ENCODE peak calls at places on chromosomes 5 and 9, in ten cellular contexts. L, A, X, G, Z, B, O, W, Q and T are unnamed samples.
A peak's percentile ranks its signal among the peaks of the same experiment; 100 is the strongest.

GRCh38 chr9:14027114-14027812 is 286.7 kb downstream of the NFIB start:
- DNase-seq in O (no peak), G (peak; percentile 37), W (no peak), L (no peak), Q (no peak), B (peak; percentile 36), Z (peak; percentile 75), A (no peak), X (no peak), T (no peak)

GRCh38 chr9:36772449-36773370 is 200.0 kb downstream of the MELK start:
- DNase-seq in Q (no peak), G (no peak), Z (no peak), X (no peak), O (no peak), W (no peak), L (no peak), B (no peak), A (no peak), T (no peak)

GRCh38 chr9:27125936-27126335 is 16.9 kb downstream of the TEK start:
- DNase-seq in X (no peak), L (no peak), O (no peak), Q (no peak), B (no peak), G (no peak), A (no peak), Z (no peak), W (no peak), T (no peak)

GRCh38 chr9:108885643-108886348 is 23.7 kb downstream of the ACTL7A start:
- DNase-seq in A (peak; percentile 100), Z (no peak), O (peak; percentile 52), X (no peak), B (no peak), G (peak; percentile 28), L (peak; percentile 81), Q (no peak), W (peak; percentile 52), T (peak; percentile 91)

GRCh38 chr5:14400085-14400484 is 181.5 kb upstream of the OTULINL start:
- DNase-seq in G (no peak), Q (no peak), A (no peak), Z (no peak), B (no peak), X (no peak), O (no peak), L (no peak), W (no peak), T (no peak)

GRCh38 chr9:78273761-78274160 is 23.2 kb upstream of the PSAT1 start:
- DNase-seq in B (no peak), L (no peak), W (no peak), A (no peak), G (no peak), O (no peak), X (no peak), Z (no peak), Q (no peak), T (no peak)

GRCh38 chr5:138605254-138605972 is 30.2 kb upstream of the HSPA9 start:
- DNase-seq in Q (no peak), G (no peak), Z (peak; percentile 28), W (no peak), O (no peak), A (no peak), X (no peak), B (no peak), L (peak; percentile 38), T (no peak)

GRCh38 chr9:137138058-137138697 is 776 bp upstream of the GRIN1 start:
- DNase-seq in B (no peak), G (no peak), Z (no peak), W (peak; percentile 61), A (no peak), X (no peak), Q (no peak), L (no peak), O (no peak), T (no peak)

GRCh38 chr9:136171009-136171800 is 33.7 kb downstream of the LHX3 start:
- DNase-seq in A (peak; percentile 76), Z (no peak), L (no peak), G (no peak), B (no peak), X (no peak), W (no peak), Q (peak; percentile 47), O (no peak), T (no peak)

GRCh38 chr9:121261107-121261460 is 6.9 kb upstream of the GSN start:
- DNase-seq in W (no peak), G (no peak), L (no peak), Q (no peak), Z (peak; percentile 72), X (no peak), A (no peak), O (no peak), B (no peak), T (no peak)

GRCh38 chr5:97606531-97606930 is 423.5 kb upstream of the RIOK2 start:
- DNase-seq in Z (no peak), B (no peak), Q (no peak), O (no peak), L (no peak), G (no peak), X (no peak), W (no peak), A (no peak), T (no peak)

GRCh38 chr5:156354571-156354970 is 27.6 kb downstream of the SGCD start:
- DNase-seq in Z (no peak), L (no peak), B (no peak), A (no peak), X (no peak), G (no peak), Q (no peak), W (no peak), O (no peak), T (no peak)

GRCh38 chr9:108142504-108143201 is 653.1 kb upstream of the KLF4 start:
- DNase-seq in X (peak; percentile 76), Q (no peak), A (no peak), O (no peak), L (no peak), Z (peak; percentile 97), W (no peak), B (peak; percentile 55), G (peak; percentile 85), T (peak; percentile 83)

GRCh38 chr5:27234916-27235315 is 196.5 kb upstream of the CDH9 start:
- DNase-seq in A (no peak), B (no peak), Q (no peak), Z (no peak), G (no peak), X (no peak), L (no peak), W (no peak), O (no peak), T (no peak)

GRCh38 chr5:27241564-27242257 is 203.3 kb upstream of the CDH9 start:
- DNase-seq in O (no peak), B (no peak), Q (no peak), W (no peak), L (no peak), Z (no peak), G (no peak), X (no peak), A (no peak), T (no peak)

GRCh38 chr5:27242258-27242626 is 203.9 kb upstream of the CDH9 start:
- DNase-seq in X (no peak), Z (no peak), L (no peak), A (no peak), W (no peak), O (no peak), G (no peak), Q (no peak), B (no peak), T (no peak)

GRCh38 chr5:27240791-27241190 is 202.4 kb upstream of the CDH9 start:
- DNase-seq in X (no peak), W (no peak), Z (no peak), B (no peak), G (no peak), O (no peak), A (no peak), L (no peak), Q (no peak), T (no peak)
- H3K27ac ChIP-seq in X (no peak overlapping the region), W (no peak overlapping the region), Z (no peak overlapping the region), B (no peak overlapping the region), G (no peak overlapping the region), O (no peak overlapping the region), A (no peak overlapping the region), L (no peak overlapping the region), Q (no peak overlapping the region), T (no peak overlapping the region)

GRCh38 chr5:140109050-140109817 is 4.7 kb upstream of the PURA start:
- DNase-seq in O (no peak), Z (no peak), Q (no peak), W (no peak), X (no peak), L (no peak), A (no peak), B (no peak), G (no peak), T (peak; percentile 37)
- H3K4me1 ChIP-seq in O (peaks cover 28% of the 10 kb centered on the region), Z (peaks cover 33% of the 10 kb centered on the region), Q (peaks cover 4% of the 10 kb centered on the region), W (peaks cover 26% of the 10 kb centered on the region), X (no peaks in the 10 kb centered on the region), L (peaks cover 24% of the 10 kb centered on the region), A (peaks cover 49% of the 10 kb centered on the region), B (peaks cover 69% of the 10 kb centered on the region), G (peaks cover 42% of the 10 kb centered on the region), T (peaks cover 15% of the 10 kb centered on the region)

DNA sequence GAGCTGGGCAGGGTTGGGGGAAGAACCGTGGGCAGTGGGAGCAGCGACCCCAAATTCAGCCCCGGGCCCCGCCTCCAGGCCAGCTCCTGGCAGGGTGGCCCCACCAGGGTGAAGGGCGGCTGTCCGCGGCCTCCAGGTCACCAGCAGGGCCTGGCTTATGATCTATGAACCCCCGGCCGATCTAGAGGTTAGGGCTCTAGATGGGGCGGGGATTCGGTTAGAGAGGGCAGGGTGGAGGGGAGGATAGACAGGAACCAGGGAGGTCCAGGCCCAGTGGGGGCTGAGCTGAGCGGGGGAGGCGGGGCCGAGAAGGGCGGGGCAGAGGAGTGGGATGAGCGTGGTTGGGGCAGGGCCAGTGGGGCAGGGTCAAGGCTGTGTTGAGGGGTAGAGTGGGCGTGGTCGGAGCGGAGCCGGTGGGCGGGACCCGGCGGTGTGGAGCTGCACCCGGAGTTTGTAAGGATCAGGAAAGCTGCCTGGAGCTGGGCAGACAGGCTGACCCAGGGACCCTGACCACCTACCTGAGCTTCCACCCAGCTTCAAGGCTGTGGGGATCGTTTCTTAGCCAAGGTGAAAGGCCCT is 29.3 kb upstream of the OBP2B start:
- DNase-seq in L (no peak), X (peak; percentile 59), G (peak; percentile 94), W (peak; percentile 99), B (peak; percentile 69), O (peak; percentile 88), Q (peak; percentile 92), A (peak; percentile 72), Z (peak; percentile 89), T (peak; percentile 99)
- TF ChIP-seq EP300 in L (no peak), X (no peak), G (no peak), W (no peak), B (no peak), O (no peak), Q (no peak), A (no peak), Z (no peak), T (no peak)

DNA sequence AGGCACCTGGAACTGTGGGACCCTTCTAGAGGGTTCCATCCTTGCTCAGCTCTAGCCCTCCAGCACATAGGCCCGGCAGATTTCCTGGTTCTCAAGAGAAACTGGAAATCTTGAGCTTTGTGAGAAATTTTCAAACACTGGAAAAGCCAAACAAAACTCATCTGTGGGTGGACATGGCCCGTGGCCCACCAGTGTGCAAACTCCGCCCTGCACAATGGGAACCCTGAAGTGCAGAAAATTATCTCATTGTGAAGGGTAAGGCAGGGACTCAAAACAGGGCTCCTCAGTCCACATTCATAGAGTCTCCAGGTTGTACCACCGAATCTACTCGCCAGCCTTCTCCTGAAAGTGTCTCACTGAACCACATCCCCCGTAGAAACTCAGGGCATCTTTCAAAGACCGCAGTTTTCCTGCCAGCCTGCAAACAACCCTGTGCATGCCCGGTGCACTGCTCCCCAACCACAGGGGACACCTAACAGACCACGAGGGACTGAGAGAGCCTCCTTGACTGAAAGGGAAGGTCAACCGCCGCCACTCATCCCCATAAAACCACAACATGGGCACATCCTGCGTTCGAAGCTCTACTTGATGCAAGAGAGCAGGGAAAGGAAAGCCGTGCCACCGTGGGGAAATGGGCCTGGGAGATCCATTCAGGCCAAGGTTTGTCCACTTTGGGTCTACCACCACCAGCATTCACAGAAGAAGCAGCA is 18.1 kb downstream of the ADAMTS2 start:
- DNase-seq in G (no peak), L (no peak), B (no peak), Z (peak; percentile 64), O (no peak), Q (no peak), X (no peak), A (no peak), W (no peak), T (no peak)
- H3K27ac ChIP-seq in G (peak overlapping the region; percentile 8), L (no peak overlapping the region), B (no peak overlapping the region), Z (peak overlapping the region; percentile 39), O (no peak overlapping the region), Q (no peak overlapping the region), X (peak overlapping the region; percentile 79), A (no peak overlapping the region), W (no peak overlapping the region), T (peak overlapping the region; percentile 47)